ENCODE peak calls at places on chromosomes 3 and 15, in six cellular contexts. R is right atrium auricular region; M is GM23248; E is HS-5; W is activated CD4-positive, alpha-beta T cell treated with anti-CD3 and anti-CD28 coated beads, Interleukin-2, amount 50 U/mL, for 1 hour; C is RPMI7951. O is an unnamed sample.

GRCh38 chr3:1348547-1348946 is 255.7 kb downstream of the CNTN6 start:
- DNase-seq in R (no peak), M (peak), E (no peak), W (no peak), C (no peak), O (no peak)

GRCh38 chr3:45214061-45214680 is 11.9 kb downstream of the TMEM158 start:
- DNase-seq in R (no peak), M (no peak), E (no peak), W (no peak), C (no peak), O (no peak)

GRCh38 chr3:149792485-149793270 is at the start of gene ANKUB1:
- DNase-seq in R (no peak), M (no peak), E (no peak), W (no peak), C (no peak), O (no peak)

GRCh38 chr3:56064684-56065083 is 403.6 kb downstream of the ERC2 start:
- DNase-seq in R (no peak), M (peak), E (no peak), W (no peak), C (peak), O (no peak)

GRCh38 chr15:40246496-40247275 is 7.8 kb downstream of the PAK6 start:
- DNase-seq in R (no peak), M (no peak), E (no peak), W (no peak), C (no peak), O (no peak)

GRCh38 chr3:45911496-45912226 is 25.3 kb downstream of the CCR9 start:
- DNase-seq in R (no peak), M (no peak), E (no peak), W (no peak), C (no peak), O (no peak)

GRCh38 chr15:40320931-40321371 is 2.5 kb upstream of the INAFM2 start:
- DNase-seq in R (no peak), M (peak), E (no peak), W (peak), C (peak), O (no peak)

GRCh38 chr3:197516517-197516889 is 39.3 kb downstream of the BDH1 start:
- DNase-seq in R (no peak), M (peak), E (peak), W (no peak), C (peak), O (peak)

GRCh38 chr3:13578246-13578645 is 29.3 kb downstream of the FBLN2 start:
- DNase-seq in R (no peak), M (peak), E (no peak), W (no peak), C (peak), O (no peak)

GRCh38 chr3:143888846-143889245 is 40.6 kb upstream of the SLC9A9 start:
- DNase-seq in R (no peak), M (no peak), E (no peak), W (no peak), C (no peak), O (no peak)

GRCh38 chr3:128439226-128439625 is 27.5 kb downstream of the DNAJB8 start:
- DNase-seq in R (no peak), M (peak), E (no peak), W (no peak), C (no peak), O (no peak)

GRCh38 chr3:79414821-79415220 is 353.0 kb downstream of the ROBO1 start:
- DNase-seq in R (peak), M (peak), E (peak), W (no peak), C (no peak), O (no peak)

GRCh38 chr3:187403768-187404270 is 35.6 kb downstream of the RTP4 start:
- DNase-seq in R (no peak), M (peak), E (peak), W (no peak), C (peak), O (no peak)

GRCh38 chr3:127746400-127747057 is 73.8 kb downstream of the ABTB1 start:
- DNase-seq in R (no peak), M (no peak), E (no peak), W (no peak), C (no peak), O (no peak)

GRCh38 chr3:119700269-119700919 is 2.4 kb upstream of the CFAP91 start:
- DNase-seq in R (no peak), M (peak), E (peak), W (no peak), C (peak), O (no peak)